ENCODE peak calls at places on chromosomes 4 and X, in five cellular contexts. One of them, this sample, is unnamed.

GRCh38 chr4:189921058-189921457 is 19.6 kb upstream of the FRG1 start:
- DNase-seq in fibroblast of pulmonary artery: no peak
- DNase-seq in HFFc6: no peak
- DNase-seq in iPS DF 6.9: no peak
- DNase-seq in occipital lobe: no peak
- DNase-seq in this sample: no peak

GRCh38 chrX:15128838-15129237 is 141.0 kb downstream of the ASB9 start:
- DNase-seq in iPS DF 6.9: no peak
- DNase-seq in HFFc6: no peak
- DNase-seq in occipital lobe: no peak
- DNase-seq in fibroblast of pulmonary artery: no peak
- DNase-seq in this sample: no peak

GRCh38 chr4:139085141-139085540 is 69.6 kb downstream of the NOCT start:
- DNase-seq in HFFc6: peak; percentile 6
- DNase-seq in iPS DF 6.9: no peak
- DNase-seq in occipital lobe: no peak
- DNase-seq in fibroblast of pulmonary artery: peak; percentile 42
- DNase-seq in this sample: no peak

GRCh38 chr4:118765399-118765798 is 70.5 kb downstream of the SEC24D start:
- DNase-seq in occipital lobe: no peak
- DNase-seq in HFFc6: peak; percentile 97
- DNase-seq in iPS DF 6.9: no peak
- DNase-seq in fibroblast of pulmonary artery: peak; percentile 97
- DNase-seq in this sample: no peak

GRCh38 chr4:28093071-28093470 is 1232.4 kb downstream of the STIM2 start:
- DNase-seq in iPS DF 6.9: no peak
- DNase-seq in HFFc6: no peak
- DNase-seq in occipital lobe: no peak
- DNase-seq in fibroblast of pulmonary artery: no peak
- DNase-seq in this sample: no peak

GRCh38 chrX:47170861-47171692 is 22.6 kb upstream of the UBA1 start:
- DNase-seq in HFFc6: no peak
- DNase-seq in occipital lobe: no peak
- DNase-seq in fibroblast of pulmonary artery: no peak
- DNase-seq in iPS DF 6.9: no peak
- DNase-seq in this sample: no peak

GRCh38 chr4:152935661-152936445 is at the start of gene FHDC1:
- DNase-seq in iPS DF 6.9: no peak
- DNase-seq in fibroblast of pulmonary artery: no peak
- DNase-seq in occipital lobe: no peak
- DNase-seq in HFFc6: no peak
- DNase-seq in this sample: no peak

GRCh38 chr4:2330119-2331042 is 68.5 kb upstream of the MXD4 start:
- DNase-seq in HFFc6: peak; percentile 91
- DNase-seq in occipital lobe: no peak
- DNase-seq in iPS DF 6.9: no peak
- DNase-seq in fibroblast of pulmonary artery: peak; percentile 92
- DNase-seq in this sample: no peak

GRCh38 chr4:137700751-137701150 is 168.5 kb upstream of the PCDH18 start:
- DNase-seq in HFFc6: no peak
- DNase-seq in occipital lobe: no peak
- DNase-seq in iPS DF 6.9: no peak
- DNase-seq in fibroblast of pulmonary artery: no peak
- DNase-seq in this sample: no peak

GRCh38 chr4:173367946-173368345 is 2.8 kb upstream of the SAP30 start:
- DNase-seq in iPS DF 6.9: no peak
- DNase-seq in occipital lobe: no peak
- DNase-seq in fibroblast of pulmonary artery: peak; percentile 58
- DNase-seq in HFFc6: peak; percentile 7
- DNase-seq in this sample: no peak

GRCh38 chr4:40587826-40588225 is 41.8 kb downstream of the RBM47 start:
- DNase-seq in occipital lobe: no peak
- DNase-seq in fibroblast of pulmonary artery: peak; percentile 70
- DNase-seq in HFFc6: peak; percentile 77
- DNase-seq in iPS DF 6.9: no peak
- DNase-seq in this sample: no peak

GRCh38 chrX:353566-354535 is 32.9 kb downstream of the PPP2R3B start:
- DNase-seq in fibroblast of pulmonary artery: no peak
- DNase-seq in iPS DF 6.9: no peak
- DNase-seq in HFFc6: no peak
- DNase-seq in occipital lobe: no peak
- DNase-seq in this sample: peak; percentile 73

GRCh38 chrX:72609313-72609712 is 36.7 kb upstream of the HDAC8 start:
- DNase-seq in iPS DF 6.9: no peak
- DNase-seq in HFFc6: no peak
- DNase-seq in occipital lobe: no peak
- DNase-seq in fibroblast of pulmonary artery: peak; percentile 50
- DNase-seq in this sample: no peak

GRCh38 chrX:42832764-42833549 is 55.0 kb upstream of the PPP1R2C start:
- DNase-seq in fibroblast of pulmonary artery: no peak
- DNase-seq in occipital lobe: no peak
- DNase-seq in iPS DF 6.9: no peak
- DNase-seq in HFFc6: no peak
- DNase-seq in this sample: no peak

GRCh38 chr4:113316879-113317278 is 267.4 kb downstream of the ANK2 start:
- DNase-seq in iPS DF 6.9: no peak
- DNase-seq in HFFc6: no peak
- DNase-seq in fibroblast of pulmonary artery: no peak
- DNase-seq in occipital lobe: peak; percentile 6
- DNase-seq in this sample: no peak

GRCh38 chr4:121551271-121551670 is 145.5 kb downstream of the ANXA5 start:
- DNase-seq in occipital lobe: no peak
- DNase-seq in iPS DF 6.9: no peak
- DNase-seq in fibroblast of pulmonary artery: no peak
- DNase-seq in HFFc6: no peak
- DNase-seq in this sample: no peak

GRCh38 chrX:9414416-9414815 is 50.4 kb upstream of the TBL1X start:
- DNase-seq in iPS DF 6.9: no peak
- DNase-seq in HFFc6: no peak
- DNase-seq in occipital lobe: no peak
- DNase-seq in fibroblast of pulmonary artery: no peak
- DNase-seq in this sample: no peak

GRCh38 chr4:96097040-96097607 is 257.2 kb downstream of the PDHA2 start:
- DNase-seq in occipital lobe: no peak
- DNase-seq in HFFc6: no peak
- DNase-seq in iPS DF 6.9: no peak
- DNase-seq in fibroblast of pulmonary artery: peak; percentile 22
- DNase-seq in this sample: no peak

GRCh38 chrX:140733766-140734342 is 24.3 kb downstream of the LINC00632 start:
- DNase-seq in HFFc6: peak; percentile 9
- DNase-seq in iPS DF 6.9: no peak
- DNase-seq in fibroblast of pulmonary artery: peak; percentile 70
- DNase-seq in occipital lobe: peak; percentile 2
- DNase-seq in this sample: peak; percentile 17

GRCh38 chrX:21479695-21480280 is 105.6 kb downstream of the CNKSR2 start:
- DNase-seq in iPS DF 6.9: peak; percentile 11
- DNase-seq in occipital lobe: no peak
- DNase-seq in HFFc6: peak; percentile 29
- DNase-seq in fibroblast of pulmonary artery: peak; percentile 74
- DNase-seq in this sample: peak; percentile 21

GRCh38 chr4:41887821-41888699 is 47.2 kb upstream of the TMEM33 start:
- DNase-seq in fibroblast of pulmonary artery: peak; percentile 77
- DNase-seq in HFFc6: peak; percentile 46
- DNase-seq in iPS DF 6.9: no peak
- DNase-seq in occipital lobe: no peak
- DNase-seq in this sample: no peak

GRCh38 chrX:15146515-15146914 is 123.4 kb downstream of the ASB9 start:
- DNase-seq in HFFc6: no peak
- DNase-seq in iPS DF 6.9: no peak
- DNase-seq in occipital lobe: no peak
- DNase-seq in fibroblast of pulmonary artery: peak; percentile 3
- DNase-seq in this sample: no peak

GRCh38 chr4:139740121-139740520 is 74.5 kb downstream of the MGST2 start:
- DNase-seq in HFFc6: no peak
- DNase-seq in occipital lobe: peak; percentile 47
- DNase-seq in fibroblast of pulmonary artery: no peak
- DNase-seq in iPS DF 6.9: no peak
- DNase-seq in this sample: peak; percentile 60

GRCh38 chr4:77742054-77742453 is 77.1 kb downstream of the CNOT6L start:
- DNase-seq in occipital lobe: no peak
- DNase-seq in iPS DF 6.9: no peak
- DNase-seq in fibroblast of pulmonary artery: peak; percentile 63
- DNase-seq in HFFc6: no peak
- DNase-seq in this sample: no peak

GRCh38 chr4:16169491-16169890 is 56.8 kb downstream of the TAPT1 start:
- DNase-seq in fibroblast of pulmonary artery: no peak
- DNase-seq in occipital lobe: no peak
- DNase-seq in HFFc6: no peak
- DNase-seq in iPS DF 6.9: no peak
- DNase-seq in this sample: no peak

This sample was measured in posterior cingulate gyrus.